ENCODE peak calls at places on chromosomes 5 and 9, in ten cellular contexts. W is heart left ventricle; U is AG04450; G is AG09309; F is CD8-positive, alpha-beta T cell; H is stomach; A is effector memory CD4-positive, alpha-beta T cell; J is SK-N-SH; C is naive thymus-derived CD4-positive, alpha-beta T cell; N is mesendoderm. L is an unnamed sample.

GRCh38 chr5:1007681-1008450 is 736 bp upstream of the NKD2 start:
- DNase-seq in C (no peak), J (no peak), U (no peak), F (no peak), W (peak; percentile 54), G (no peak), N (no peak), H (peak; percentile 22), A (no peak), L (no peak)

GRCh38 chr5:68285857-68286611 is 70.5 kb downstream of the PIK3R1 start:
- DNase-seq in C (peak; percentile 58), U (no peak), G (no peak), F (no peak), J (peak; percentile 36), A (no peak), N (peak; percentile 49), W (no peak), H (no peak), L (peak; percentile 71)

GRCh38 chr5:135356522-135357318 is 42.3 kb downstream of the MACROH2A1 start:
- DNase-seq in U (no peak), H (peak; percentile 47), N (no peak), A (no peak), J (peak; percentile 85), F (no peak), W (peak; percentile 89), G (no peak), C (no peak), L (peak; percentile 80)

GRCh38 chr9:21295992-21296391 is 9.1 kb downstream of the IFNA5 start:
- DNase-seq in F (no peak), W (no peak), H (no peak), C (no peak), G (no peak), J (no peak), N (no peak), A (no peak), U (no peak), L (no peak)

GRCh38 chr9:89926691-89927220 is 321.9 kb downstream of the GADD45G start:
- DNase-seq in H (peak; percentile 62), G (no peak), U (no peak), A (no peak), W (no peak), F (no peak), C (no peak), N (no peak), J (no peak), L (no peak)

GRCh38 chr5:161544350-161544765 is 2.2 kb downstream of the GABRB2 start:
- DNase-seq in U (no peak), H (no peak), G (peak; percentile 3), W (no peak), N (peak; percentile 83), J (peak; percentile 61), A (no peak), F (peak; percentile 18), C (no peak), L (peak; percentile 54)

GRCh38 chr5:34957857-34958690 is 28.7 kb downstream of the DNAJC21 start:
- DNase-seq in W (no peak), J (peak; percentile 61), G (no peak), N (peak; percentile 52), A (no peak), F (no peak), C (peak; percentile 17), U (no peak), H (no peak), L (peak; percentile 51)

GRCh38 chr9:2286825-2287455 is 271.8 kb downstream of the SMARCA2 start:
- DNase-seq in A (no peak), H (no peak), J (no peak), F (no peak), U (no peak), G (no peak), N (peak; percentile 68), W (no peak), C (no peak), L (no peak)

GRCh38 chr5:131265318-131265803 is 1.5 kb downstream of the CDC42SE2 start:
- DNase-seq in A (no peak), U (no peak), G (no peak), W (no peak), J (peak; percentile 10), F (no peak), H (no peak), N (peak; percentile 18), C (no peak), L (peak; percentile 51)

GRCh38 chr9:129437626-129438323 is 183.1 kb downstream of the C9orf50 start:
- DNase-seq in J (peak; percentile 63), A (no peak), G (no peak), U (no peak), W (no peak), N (no peak), C (no peak), F (no peak), H (no peak), L (no peak)

GRCh38 chr5:25362799-25363198 is 718.0 kb upstream of the CDH10 start:
- DNase-seq in W (no peak), N (peak; percentile 85), F (no peak), A (no peak), J (no peak), U (no peak), H (no peak), G (no peak), C (no peak), L (no peak)

GRCh38 chr9:96418920-96419690 is 935 bp upstream of the ZNF367 start:
- DNase-seq in C (no peak), N (peak; percentile 85), F (peak; percentile 38), J (peak; percentile 83), W (peak; percentile 90), U (peak; percentile 16), A (peak; percentile 36), G (peak; percentile 18), H (peak; percentile 74), L (peak; percentile 25)

GRCh38 chr9:96419691-96419969 is 1.5 kb upstream of the ZNF367 start:
- DNase-seq in U (no peak), C (no peak), A (no peak), W (no peak), H (no peak), G (no peak), N (no peak), F (no peak), J (no peak), L (no peak)

GRCh38 chr9:96418074-96418919 is at the start of gene ZNF367:
- DNase-seq in C (peak; percentile 80), G (peak; percentile 89), A (peak; percentile 89), N (peak; percentile 99), H (peak; percentile 97), J (peak; percentile 95), U (peak; percentile 90), W (peak; percentile 99), F (peak; percentile 88), L (peak; percentile 94)

GRCh38 chr9:96423322-96423984 is 5.3 kb upstream of the ZNF367 start:
- DNase-seq in C (no peak), N (peak; percentile 91), G (no peak), F (no peak), U (no peak), J (no peak), H (no peak), W (no peak), A (no peak), L (no peak)

GRCh38 chr9:96420468-96421219 is 2.5 kb upstream of the ZNF367 start:
- DNase-seq in C (no peak), N (peak; percentile 99), F (no peak), U (peak; percentile 64), J (no peak), G (peak; percentile 75), H (no peak), A (no peak), W (no peak), L (peak; percentile 95)
- H3K4me3 ChIP-seq in C (no peak overlapping the region), N (no peak overlapping the region), F (no peak overlapping the region), U (no peak overlapping the region), J (no peak overlapping the region), G (no peak overlapping the region), H (no peak overlapping the region), A (no peak overlapping the region), W (no peak overlapping the region), L (no peak overlapping the region)

GRCh38 chr9:14349141-14349817 is 35.3 kb upstream of the NFIB start:
- DNase-seq in W (no peak), J (peak; percentile 11), A (no peak), G (no peak), U (no peak), N (peak; percentile 42), F (no peak), H (no peak), C (no peak), L (no peak)
- H3K4me3 ChIP-seq in W (peak overlapping the region; percentile 69), J (no peak overlapping the region), A (no peak overlapping the region), G (no peak overlapping the region), U (no peak overlapping the region), N (peak overlapping the region; percentile 30), F (no peak overlapping the region), H (peak overlapping the region; percentile 49), C (no peak overlapping the region), L (no peak overlapping the region)

GRCh38 chr9:92524881-92525280 is 10.9 kb downstream of the ECM2 start:
- DNase-seq in N (peak; percentile 14), A (no peak), H (no peak), J (no peak), F (no peak), G (no peak), W (no peak), C (no peak), U (no peak), L (no peak)

GRCh38 chr9:92522983-92523970 is 12.5 kb downstream of the ECM2 start:
- DNase-seq in J (no peak), H (no peak), C (no peak), G (no peak), N (no peak), A (no peak), U (no peak), F (no peak), W (no peak), L (no peak)

GRCh38 chr9:92527291-92527828 is 8.4 kb downstream of the ECM2 start:
- DNase-seq in H (no peak), U (no peak), J (no peak), W (no peak), A (no peak), C (no peak), F (no peak), N (no peak), G (no peak), L (no peak)

GRCh38 chr9:92527832-92528536 is 7.8 kb downstream of the ECM2 start:
- DNase-seq in G (no peak), U (no peak), A (no peak), N (no peak), C (no peak), H (no peak), F (no peak), W (no peak), J (no peak), L (no peak)

GRCh38 chr9:92525306-92525705 is 10.5 kb downstream of the ECM2 start:
- DNase-seq in U (no peak), C (no peak), F (no peak), W (no peak), N (no peak), A (no peak), J (no peak), G (no peak), H (no peak), L (peak; percentile 55)
- H3K4me3 ChIP-seq in U (no peak overlapping the region), C (no peak overlapping the region), F (no peak overlapping the region), W (no peak overlapping the region), N (no peak overlapping the region), A (no peak overlapping the region), J (no peak overlapping the region), G (no peak overlapping the region), H (no peak overlapping the region), L (no peak overlapping the region)

DNA sequence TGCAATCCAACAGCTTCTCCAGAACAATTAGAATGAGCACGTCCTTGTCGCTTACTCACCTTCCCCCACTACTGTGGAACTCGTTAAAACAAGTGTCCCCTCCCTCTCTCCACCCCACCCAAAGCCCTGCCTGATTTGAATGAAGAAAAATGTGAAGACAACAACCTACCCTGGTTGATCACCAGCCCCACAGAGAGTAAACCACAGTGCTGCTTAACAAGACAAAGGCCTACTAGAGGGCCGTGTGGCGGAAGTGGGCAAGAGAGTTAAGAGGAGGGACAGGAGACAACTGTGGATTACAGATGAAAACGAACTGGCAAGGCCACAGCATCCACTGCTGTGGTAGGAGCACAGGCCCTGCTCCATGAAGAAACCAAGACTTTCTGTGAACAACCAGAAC is 51.1 kb downstream of the CDK5RAP2 start:
- DNase-seq in A (no peak), U (no peak), N (peak; percentile 11), G (no peak), C (no peak), J (no peak), F (no peak), W (no peak), H (no peak), L (no peak)
- H3K4me3 ChIP-seq in A (no peak overlapping the region), U (no peak overlapping the region), N (no peak overlapping the region), G (no peak overlapping the region), C (no peak overlapping the region), J (no peak overlapping the region), F (no peak overlapping the region), W (no peak overlapping the region), H (no peak overlapping the region), L (no peak overlapping the region)